ENCODE peak calls at places on chromosomes 6 and 20, in ten cellular contexts. Q, B, X, Z, N, E, K, W, J and O are unnamed samples. For H3K4me1, the result is how much of the 10 kb centered on the place peaks cover.

GRCh38 chr6:5435449-5435848 is 174.1 kb downstream of the FARS2 start:
- DNase-seq in N (peak), E (no peak), W (no peak), Q (no peak), K (no peak), Z (no peak), X (no peak), J (no peak), B (no peak), O (no peak)

GRCh38 chr6:18457065-18457817 is 70.1 kb downstream of the RNF144B start:
- DNase-seq in Q (no peak), K (no peak), B (no peak), X (no peak), W (no peak), N (no peak), E (no peak), Z (no peak), J (no peak), O (no peak)

GRCh38 chr6:81098109-81098814 is 654.2 kb downstream of the TENT5A start:
- DNase-seq in B (no peak), W (no peak), K (no peak), X (no peak), J (no peak), Q (no peak), E (no peak), N (no peak), Z (peak), O (no peak)

GRCh38 chr6:133951881-133952814 is 876 bp upstream of the TBPL1 start:
- DNase-seq in N (peak), B (peak), E (peak), J (peak), K (peak), X (peak), W (peak), Q (peak), Z (peak), O (peak)

GRCh38 chr20:58717278-58718091 is 24.9 kb downstream of the NPEPL1 start:
- DNase-seq in B (peak), K (no peak), N (no peak), W (peak), Z (no peak), X (peak), E (no peak), Q (no peak), J (no peak), O (no peak)

GRCh38 chr6:31178143-31179041 is 7.9 kb upstream of the POU5F1 start:
- DNase-seq in X (no peak), Z (no peak), J (no peak), K (no peak), Q (no peak), N (no peak), W (no peak), B (no peak), E (no peak), O (no peak)

GRCh38 chr6:13725570-13725969 is 13.9 kb upstream of the RANBP9 start:
- DNase-seq in Q (no peak), J (peak), K (peak), W (no peak), Z (no peak), E (no peak), B (no peak), X (no peak), N (peak), O (peak)

GRCh38 chr20:58833921-58834320 is 16.8 kb downstream of the GNAS-AS1 start:
- DNase-seq in J (no peak), K (no peak), N (no peak), X (no peak), Q (no peak), B (no peak), E (no peak), W (no peak), Z (peak), O (no peak)

GRCh38 chr6:139881728-139882211 is 507.3 kb upstream of the CITED2 start:
- DNase-seq in Z (no peak), K (no peak), N (peak), B (no peak), Q (peak), J (no peak), X (peak), W (peak), E (peak), O (no peak)

GRCh38 chr20:64001607-64002011 is 20.7 kb downstream of the PRPF6 start:
- DNase-seq in N (peak), K (no peak), W (no peak), J (no peak), B (no peak), X (no peak), Q (no peak), E (no peak), Z (no peak), O (no peak)

GRCh38 chr20:4073852-4074741 is 58.7 kb upstream of the RNF24 start:
- DNase-seq in E (no peak), J (peak), K (no peak), W (no peak), N (no peak), B (no peak), X (no peak), Z (no peak), Q (no peak), O (peak)

GRCh38 chr6:44301106-44301505 is 12.0 kb downstream of the AARS2 start:
- DNase-seq in K (no peak), B (no peak), J (no peak), N (no peak), X (no peak), Q (no peak), E (no peak), W (no peak), Z (no peak), O (no peak)
- H3K4me1 ChIP-seq in K (under half), B (under half), J (under half), N (under half), X (under half), Q (under half), E (under half), W (under half), Z (under half), O (under half)

DNA sequence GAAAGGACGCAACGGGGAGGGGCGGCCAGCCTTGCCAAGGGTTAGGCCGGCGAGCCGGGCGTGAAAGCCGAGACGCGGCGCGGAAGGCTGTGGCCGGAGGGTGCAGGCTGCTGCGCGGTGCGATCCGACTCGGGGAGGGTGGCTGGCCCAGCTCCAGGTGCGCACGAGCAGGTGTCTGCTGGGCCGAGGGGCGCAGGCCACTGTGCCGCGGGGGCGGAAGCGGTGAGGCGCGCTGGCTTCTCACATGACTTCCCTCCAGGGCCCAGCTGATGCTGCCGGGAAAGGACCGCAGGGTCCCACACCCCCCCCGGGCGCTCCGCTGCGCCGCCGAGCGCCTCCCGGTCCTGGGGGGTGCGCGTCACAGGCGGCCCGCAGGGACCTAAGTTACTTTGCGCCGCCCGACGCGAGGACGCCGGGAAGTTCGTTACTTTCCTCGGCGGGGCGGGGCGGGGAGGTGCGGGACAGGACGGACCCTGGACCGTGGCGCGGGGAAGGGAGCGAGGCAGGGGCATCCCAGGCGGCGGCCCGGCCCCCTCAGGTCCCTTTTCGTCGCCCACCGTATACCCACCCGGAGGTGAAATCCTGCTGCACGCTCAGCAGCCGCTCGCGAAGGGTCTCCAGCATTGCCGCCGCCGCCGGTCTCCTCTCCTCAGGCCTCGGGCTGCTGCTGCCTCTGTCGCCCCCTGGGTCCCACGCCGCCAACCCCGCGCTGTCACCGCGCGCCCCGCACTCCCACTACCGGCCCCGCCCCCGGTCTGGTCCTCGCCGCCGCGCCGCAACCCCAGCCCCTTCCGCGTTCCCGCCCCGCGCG is at the start of gene DTNBP1:
- DNase-seq in K (peak), N (peak), W (peak), B (peak), J (peak), E (peak), Z (peak), X (peak), Q (peak), O (peak)
- H3K27ac ChIP-seq in K (no peak), N (peak), W (no peak), B (peak), J (peak), E (peak), Z (peak), X (peak), Q (peak), O (peak)

DNA sequence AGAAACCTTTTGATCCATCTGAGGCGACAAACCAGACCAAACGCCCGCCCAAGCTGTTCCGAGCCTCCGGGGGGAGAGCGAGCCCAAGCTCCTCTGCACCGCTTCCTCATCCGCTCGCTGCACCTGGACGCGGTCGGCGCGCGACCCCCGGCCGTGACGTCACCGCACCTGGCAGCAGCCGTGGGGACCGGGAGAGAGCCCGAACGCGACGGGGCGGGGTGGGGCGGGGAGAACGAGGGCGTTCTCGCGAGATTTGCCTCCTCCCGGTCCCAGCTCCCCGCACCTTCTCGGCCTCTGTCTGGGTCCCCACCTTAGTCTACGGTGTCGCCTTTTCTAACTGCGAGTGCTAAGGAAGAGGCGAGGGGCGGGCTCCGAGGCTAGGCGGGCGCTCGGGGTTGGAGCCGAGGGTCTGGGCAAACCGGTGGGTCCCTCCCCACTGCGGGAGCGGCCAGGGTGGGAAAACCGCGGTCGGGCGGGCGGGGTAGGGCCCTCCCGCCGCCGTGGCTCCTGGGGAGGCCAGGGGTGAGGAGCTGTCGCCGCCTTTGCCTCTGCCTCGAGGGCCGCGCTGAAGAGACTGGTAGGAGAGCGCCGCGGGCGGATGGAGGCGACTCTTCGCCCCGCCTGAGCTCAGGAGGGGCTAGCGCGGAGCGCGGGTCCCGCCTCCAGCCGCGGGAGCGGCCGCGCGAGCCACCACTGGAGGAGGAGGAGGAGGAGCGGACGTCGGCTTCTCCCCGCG is at the start of gene CD2AP:
- DNase-seq in E (peak), Q (peak), B (peak), N (peak), K (peak), J (peak), X (peak), W (peak), Z (peak), O (peak)
- TF ChIP-seq CTCF in E (peak), Q (no peak), B (peak), N (no peak), K (no peak), J (no peak), X (peak), W (no peak), Z (no peak), O (no peak)

DNA sequence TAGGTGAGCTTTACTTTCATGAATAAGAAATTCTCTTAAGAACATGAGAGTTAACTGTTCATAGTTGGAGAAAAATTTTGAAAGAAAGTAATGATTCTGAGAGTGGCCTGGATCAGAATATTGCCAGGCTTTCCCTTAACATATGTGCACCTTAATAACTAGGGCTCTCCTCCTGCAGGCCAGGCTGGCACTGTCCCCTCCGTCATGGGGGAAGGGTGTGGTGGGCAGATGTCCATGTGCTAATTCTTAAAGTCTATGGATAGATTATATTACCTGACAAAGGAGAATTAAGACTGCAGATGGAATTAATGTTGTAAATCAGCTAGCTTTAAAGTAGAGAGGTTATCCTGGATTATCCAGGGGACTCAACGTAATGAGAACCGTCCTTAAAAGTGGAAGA is 10.9 kb upstream of the KLHL32 start:
- DNase-seq in W (no peak), K (no peak), X (no peak), E (no peak), Z (no peak), N (no peak), J (no peak), B (no peak), Q (no peak), O (no peak)
- H3K4me1 ChIP-seq in W (under half), K (under half), X (under half), E (under half), Z (under half), N (under half), J (under half), B (under half), Q (under half), O (under half)

DNA sequence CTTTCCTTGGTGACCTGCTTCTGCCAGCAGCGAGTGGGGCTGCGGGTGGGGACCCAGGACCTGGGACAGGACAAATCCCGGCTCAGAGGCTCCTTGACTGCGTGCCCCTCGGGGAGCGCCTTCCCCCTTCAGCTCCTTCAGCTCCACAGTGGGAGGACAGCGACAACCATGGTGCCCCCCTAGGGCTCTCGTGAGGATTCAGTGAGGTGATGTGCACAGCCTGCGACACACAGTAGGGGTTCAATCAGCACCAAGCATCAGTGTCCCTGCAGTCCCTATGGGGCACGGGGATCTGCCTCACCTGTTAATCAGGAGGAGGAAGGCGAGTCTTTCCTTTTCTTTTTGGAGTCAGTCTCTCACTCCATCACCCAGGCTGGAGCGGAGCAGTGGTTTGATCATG is 209.2 kb downstream of the PREX1 start:
- DNase-seq in N (no peak), W (no peak), Q (no peak), B (no peak), J (no peak), E (no peak), K (no peak), X (no peak), Z (peak), O (no peak)
- H3K27ac ChIP-seq in N (no peak), W (no peak), Q (no peak), B (no peak), J (no peak), E (no peak), K (no peak), X (no peak), Z (no peak), O (no peak)

GRCh38 chr6:141000917-141001316 is 1131.8 kb upstream of the GJE1 start:
- DNase-seq in N (no peak), B (no peak), J (no peak), Q (no peak), K (no peak), X (no peak), Z (no peak), W (no peak), E (no peak), O (no peak)
- TF ChIP-seq CTCF in N (no peak), B (no peak), J (no peak), Q (no peak), K (no peak), X (no peak), Z (no peak), W (no peak), E (no peak), O (no peak)

GRCh38 chr6:138541793-138542481 is 42.6 kb upstream of the NHSL1 start:
- DNase-seq in W (no peak), E (no peak), X (no peak), B (no peak), Z (no peak), Q (no peak), N (peak), J (no peak), K (no peak), O (no peak)
- H3K4me1 ChIP-seq in W (under half), E (half or more), X (half or more), B (under half), Z (under half), Q (half or more), N (half or more), J (under half), K (under half), O (under half)